ENCODE peak calls at places on chromosomes 4 and X, in nine cellular contexts. Q, U, I, D, K, V, H, R and M are unnamed samples.

GRCh38 chr4:118417325-118417724 is 64.5 kb upstream of the PRSS12 start:
- DNase-seq in Q (peak; percentile 2), U (peak; percentile 98), I (no peak), D (no peak), K (no peak), V (no peak), H (no peak), R (no peak), M (no peak)

GRCh38 chr4:18291981-18292380 is 270.4 kb upstream of the LCORL start:
- DNase-seq in Q (no peak), U (no peak), I (no peak), D (no peak), K (peak; percentile 50), V (no peak), H (no peak), R (no peak), M (no peak)

GRCh38 chrX:111040377-111041017 is 55.5 kb upstream of the PAK3 start:
- DNase-seq in Q (no peak), U (peak; percentile 68), I (no peak), D (no peak), K (peak; percentile 3), V (no peak), H (no peak), R (no peak), M (no peak)

GRCh38 chr4:6582889-6583504 is 8.0 kb downstream of the MAN2B2 start:
- DNase-seq in Q (peak; percentile 52), U (peak; percentile 38), I (no peak), D (no peak), K (peak; percentile 19), V (peak; percentile 16), H (no peak), R (no peak), M (peak; percentile 42)

GRCh38 chr4:86961103-86961502 is 26.3 kb downstream of the AFF1 start:
- DNase-seq in Q (no peak), U (no peak), I (no peak), D (no peak), K (no peak), V (no peak), H (no peak), R (no peak), M (no peak)

GRCh38 chrX:17160971-17161370 is 214.0 kb upstream of the NHS start:
- DNase-seq in Q (peak; percentile 21), U (peak; percentile 5), I (no peak), D (peak; percentile 12), K (no peak), V (no peak), H (no peak), R (no peak), M (no peak)

GRCh38 chr4:152700151-152700550 is 20.4 kb upstream of the TMEM154 start:
- DNase-seq in Q (no peak), U (peak; percentile 66), I (no peak), D (no peak), K (no peak), V (no peak), H (no peak), R (no peak), M (no peak)

GRCh38 chr4:151987606-151988005 is 226.8 kb upstream of the GATB start:
- DNase-seq in Q (no peak), U (peak; percentile 18), I (no peak), D (no peak), K (no peak), V (no peak), H (no peak), R (no peak), M (no peak)

GRCh38 chr4:142563682-142564291 is 282.3 kb downstream of the INPP4B start:
- DNase-seq in Q (no peak), U (peak; percentile 81), I (no peak), D (no peak), K (peak; percentile 66), V (no peak), H (peak; percentile 42), R (no peak), M (no peak)

GRCh38 chr4:183838987-183839712 is 66.0 kb upstream of the STOX2 start:
- DNase-seq in Q (peak; percentile 17), U (peak; percentile 47), I (peak; percentile 10), D (no peak), K (peak; percentile 42), V (no peak), H (no peak), R (no peak), M (no peak)

GRCh38 chr4:133323670-133324069 is 174.6 kb downstream of the PCDH10 start:
- DNase-seq in Q (no peak), U (no peak), I (no peak), D (peak; percentile 10), K (no peak), V (no peak), H (no peak), R (no peak), M (no peak)

GRCh38 chrX:23982891-23983290 is 44.1 kb downstream of the KLHL15 start:
- DNase-seq in Q (no peak), U (no peak), I (no peak), D (no peak), K (no peak), V (no peak), H (no peak), R (no peak), M (no peak)

GRCh38 chrX:63713510-63713909 is 71.5 kb downstream of the ARHGEF9 start:
- DNase-seq in Q (no peak), U (peak; percentile 0), I (no peak), D (no peak), K (no peak), V (no peak), H (no peak), R (no peak), M (no peak)

GRCh38 chrX:31279359-31279758 is 207.5 kb upstream of the FTHL17 start:
- DNase-seq in Q (no peak), U (peak; percentile 90), I (no peak), D (no peak), K (peak; percentile 26), V (no peak), H (no peak), R (no peak), M (peak; percentile 12)

GRCh38 chrX:48998391-48998790 is 3.7 kb downstream of the GRIPAP1 start:
- DNase-seq in Q (no peak), U (no peak), I (no peak), D (no peak), K (no peak), V (no peak), H (no peak), R (no peak), M (no peak)

GRCh38 chr4:74206088-74206826 is 48.3 kb downstream of the MTHFD2L start:
- DNase-seq in Q (no peak), U (no peak), I (no peak), D (no peak), K (peak; percentile 9), V (no peak), H (no peak), R (no peak), M (no peak)

GRCh38 chr4:77994194-77994721 is 62.9 kb upstream of the FRAS1 start:
- DNase-seq in Q (no peak), U (peak; percentile 70), I (peak; percentile 62), D (no peak), K (peak; percentile 72), V (peak; percentile 0), H (no peak), R (no peak), M (peak; percentile 80)

GRCh38 chr4:119726505-119726904 is 97.9 kb upstream of the PDE5A start:
- DNase-seq in Q (no peak), U (no peak), I (no peak), D (no peak), K (no peak), V (no peak), H (no peak), R (no peak), M (no peak)